ENCODE peak calls at places on chromosomes 2 and 18, in nine cellular contexts. Q, L, M, J, C, N, S, Z and X are unnamed samples.

GRCh38 chr2:138432971-138433370 is 68.6 kb upstream of the SPOPL start:
- DNase-seq in Q (no peak), L (no peak), M (no peak), J (no peak), C (no peak), N (peak; percentile 62), S (no peak), Z (no peak), X (no peak)

GRCh38 chr2:157875720-157876065 is 437 bp downstream of the ACVR1 start:
- DNase-seq in Q (no peak), L (peak; percentile 70), M (no peak), J (no peak), C (no peak), N (peak; percentile 30), S (no peak), Z (no peak), X (no peak)

GRCh38 chr18:52326001-52326400 is 14.0 kb upstream of the DCC start:
- DNase-seq in Q (peak; percentile 49), L (no peak), M (no peak), J (no peak), C (no peak), N (peak; percentile 79), S (no peak), Z (no peak), X (no peak)

GRCh38 chr2:72147971-72148369 is 308 bp upstream of the CYP26B1 start:
- DNase-seq in Q (no peak), L (no peak), M (no peak), J (no peak), C (no peak), N (no peak), S (no peak), Z (no peak), X (no peak)

GRCh38 chr2:102103992-102104871 is 38.3 kb upstream of the IL1R1 start:
- DNase-seq in Q (peak; percentile 77), L (no peak), M (no peak), J (no peak), C (no peak), N (peak; percentile 93), S (peak; percentile 92), Z (no peak), X (peak; percentile 94)

GRCh38 chr18:59352250-59352855 is 6.7 kb downstream of the LMAN1 start:
- DNase-seq in Q (peak; percentile 35), L (no peak), M (no peak), J (no peak), C (no peak), N (no peak), S (no peak), Z (no peak), X (no peak)

GRCh38 chr2:241818943-241819270 is 9.9 kb downstream of the NEU4 start:
- DNase-seq in Q (no peak), L (no peak), M (no peak), J (no peak), C (peak; percentile 1), N (no peak), S (peak; percentile 56), Z (no peak), X (no peak)

GRCh38 chr18:36590621-36591580 is 237.9 kb downstream of the TPGS2 start:
- DNase-seq in Q (no peak), L (no peak), M (no peak), J (no peak), C (no peak), N (no peak), S (peak; percentile 44), Z (no peak), X (no peak)

GRCh38 chr18:5058768-5059539 is 138.1 kb downstream of the AKAIN1 start:
- DNase-seq in Q (peak; percentile 17), L (no peak), M (no peak), J (no peak), C (peak; percentile 34), N (no peak), S (no peak), Z (no peak), X (no peak)

GRCh38 chr18:48200631-48201336 is 208.4 kb downstream of the ZBTB7C start:
- DNase-seq in Q (no peak), L (no peak), M (no peak), J (no peak), C (no peak), N (no peak), S (no peak), Z (no peak), X (no peak)

GRCh38 chr2:50225021-50225928 is 806.7 kb downstream of the NRXN1 start:
- DNase-seq in Q (no peak), L (peak; percentile 44), M (no peak), J (no peak), C (no peak), N (no peak), S (no peak), Z (peak; percentile 75), X (no peak)

GRCh38 chr2:31382452-31383120 is 32.0 kb downstream of the XDH start:
- DNase-seq in Q (no peak), L (peak; percentile 29), M (no peak), J (no peak), C (no peak), N (no peak), S (no peak), Z (no peak), X (no peak)

GRCh38 chr18:1505856-1506255 is 601.2 kb downstream of the ADCYAP1 start:
- DNase-seq in Q (no peak), L (no peak), M (no peak), J (no peak), C (no peak), N (no peak), S (no peak), Z (peak; percentile 2), X (no peak)

GRCh38 chr2:177692042-177692823 is 299.7 kb downstream of the AGPS start:
- DNase-seq in Q (no peak), L (no peak), M (no peak), J (no peak), C (no peak), N (no peak), S (no peak), Z (no peak), X (no peak)

GRCh38 chr2:47094519-47095155 is 60.5 kb downstream of the STPG4 start:
- DNase-seq in Q (no peak), L (no peak), M (no peak), J (no peak), C (no peak), N (no peak), S (no peak), Z (no peak), X (no peak)

GRCh38 chr2:182980115-182980514 is 58.1 kb downstream of the NCKAP1 start:
- DNase-seq in Q (peak; percentile 81), L (peak; percentile 23), M (no peak), J (peak; percentile 63), C (peak; percentile 45), N (peak; percentile 5), S (no peak), Z (no peak), X (peak; percentile 4)

GRCh38 chr2:74095629-74096028 is 52.1 kb downstream of the BOLA3 start:
- DNase-seq in Q (no peak), L (no peak), M (no peak), J (no peak), C (no peak), N (no peak), S (peak; percentile 13), Z (no peak), X (no peak)

GRCh38 chr18:12333650-12334279 is 25.7 kb downstream of the TUBB6 start:
- DNase-seq in Q (no peak), L (no peak), M (no peak), J (no peak), C (no peak), N (no peak), S (no peak), Z (no peak), X (no peak)

GRCh38 chr18:23401400-23402347 is 51.4 kb upstream of the RIOK3 start:
- DNase-seq in Q (no peak), L (peak; percentile 71), M (no peak), J (peak; percentile 55), C (no peak), N (peak; percentile 69), S (no peak), Z (peak; percentile 27), X (peak; percentile 32)

GRCh38 chr2:5250482-5250881 is 441.7 kb upstream of the SOX11 start:
- DNase-seq in Q (peak; percentile 98), L (peak; percentile 31), M (peak; percentile 10), J (no peak), C (no peak), N (no peak), S (no peak), Z (peak; percentile 68), X (no peak)

GRCh38 chr2:27185331-27186026 is 26.4 kb upstream of the ATRAID start:
- DNase-seq in Q (no peak), L (no peak), M (no peak), J (no peak), C (peak; percentile 84), N (peak; percentile 60), S (peak; percentile 75), Z (no peak), X (no peak)

GRCh38 chr2:48482774-48483173 is 47.2 kb upstream of the STON1 start:
- DNase-seq in Q (peak; percentile 49), L (no peak), M (no peak), J (no peak), C (no peak), N (no peak), S (no peak), Z (no peak), X (no peak)

GRCh38 chr2:207202645-207203044 is 36.9 kb upstream of the KLF7 start:
- DNase-seq in Q (peak; percentile 56), L (peak; percentile 52), M (no peak), J (no peak), C (peak; percentile 46), N (peak; percentile 26), S (no peak), Z (peak; percentile 49), X (peak; percentile 30)

GRCh38 chr2:239471011-239471792 is 70.4 kb upstream of the HDAC4 start:
- DNase-seq in Q (no peak), L (no peak), M (no peak), J (no peak), C (no peak), N (no peak), S (no peak), Z (no peak), X (no peak)

GRCh38 chr18:35481960-35482366 is 15.8 kb downstream of the INO80C start:
- DNase-seq in Q (no peak), L (no peak), M (no peak), J (no peak), C (no peak), N (no peak), S (no peak), Z (no peak), X (no peak)

GRCh38 chr2:227703280-227703732 is 14.5 kb downstream of the SLC19A3 start:
- DNase-seq in Q (no peak), L (peak; percentile 19), M (no peak), J (no peak), C (no peak), N (peak; percentile 19), S (no peak), Z (no peak), X (no peak)

GRCh38 chr18:79195716-79196683 is 126.8 kb downstream of the ATP9B start:
- DNase-seq in Q (no peak), L (no peak), M (no peak), J (no peak), C (no peak), N (no peak), S (no peak), Z (no peak), X (no peak)

GRCh38 chr2:203446071-203446481 is 89.0 kb downstream of the RAPH1 start:
- DNase-seq in Q (no peak), L (no peak), M (no peak), J (no peak), C (peak; percentile 15), N (peak; percentile 63), S (no peak), Z (no peak), X (no peak)